ENCODE peak calls at places on chromosomes 7 and 10, in four cellular contexts. L is SK-N-MC, U is T follicular helper cell, R is BJ. X is an unnamed sample.

GRCh38 chr7:34382166-34382893 is 275.7 kb upstream of the NPSR1 start:
- DNase-seq in L (no peak), U (no peak), R (no peak), X (no peak)

GRCh38 chr10:69004821-69005220 is 16.2 kb downstream of the KIFBP start:
- DNase-seq in L (no peak), U (no peak), R (no peak), X (peak; percentile 35)

GRCh38 chr7:140876519-140877248 is 48.0 kb downstream of the BRAF start:
- DNase-seq in L (no peak), U (no peak), R (peak; percentile 24), X (peak; percentile 25)

GRCh38 chr7:44085549-44085948 is 3.2 kb upstream of the POLM start:
- DNase-seq in L (no peak), U (no peak), R (no peak), X (no peak)

GRCh38 chr7:120054376-120055100 is 218.4 kb upstream of the KCND2 start:
- DNase-seq in L (no peak), U (no peak), R (no peak), X (no peak)

GRCh38 chr7:115613836-115614235 is 416.7 kb downstream of the TFEC start:
- DNase-seq in L (no peak), U (no peak), R (no peak), X (no peak)

GRCh38 chr10:72276013-72276387 is 2.3 kb downstream of the DDIT4 start:
- DNase-seq in L (no peak), U (no peak), R (no peak), X (peak; percentile 50)

GRCh38 chr7:152341039-152341913 is 94.5 kb downstream of the KMT2C start:
- DNase-seq in L (no peak), U (no peak), R (no peak), X (peak; percentile 55)

GRCh38 chr10:113303747-113304146 is 249.1 kb upstream of the HABP2 start:
- DNase-seq in L (no peak), U (no peak), R (no peak), X (no peak)

GRCh38 chr10:56269181-56269580 is 91.9 kb downstream of the ZWINT start:
- DNase-seq in L (no peak), U (no peak), R (no peak), X (no peak)

GRCh38 chr7:27148031-27148775 is 629 bp upstream of the HOXA6 start:
- DNase-seq in L (no peak), U (no peak), R (no peak), X (no peak)

GRCh38 chr10:131159771-131160170 is 151.8 kb downstream of the TCERG1L start:
- DNase-seq in L (no peak), U (no peak), R (no peak), X (no peak)

GRCh38 chr10:118977022-118977599 is 52.4 kb upstream of the NANOS1 start:
- DNase-seq in L (no peak), U (no peak), R (no peak), X (no peak)

GRCh38 chr7:134724606-134725005 is 54.8 kb upstream of the CALD1 start:
- DNase-seq in L (no peak), U (no peak), R (no peak), X (peak; percentile 6)

GRCh38 chr7:30750574-30751256 is 1.2 kb upstream of the INMT start:
- DNase-seq in L (no peak), U (no peak), R (peak; percentile 96), X (no peak)

GRCh38 chr10:89295597-89295996 is 6.2 kb upstream of the IFIT2 start:
- DNase-seq in L (no peak), U (no peak), R (peak; percentile 59), X (no peak)

GRCh38 chr7:117781707-117782106 is 91.5 kb downstream of the CTTNBP2 start:
- DNase-seq in L (no peak), U (no peak), R (no peak), X (no peak)

GRCh38 chr10:114304566-114305421 is 65.7 kb downstream of the VWA2 start:
- DNase-seq in L (no peak), U (peak; percentile 46), R (no peak), X (peak; percentile 79)

GRCh38 chr10:24393206-24393605 is 184.3 kb downstream of the KIAA1217 start:
- DNase-seq in L (peak; percentile 57), U (no peak), R (no peak), X (no peak)

GRCh38 chr7:134908289-134908688 is 78.0 kb upstream of the AGBL3 start:
- DNase-seq in L (no peak), U (no peak), R (peak; percentile 18), X (no peak)

GRCh38 chr10:21278491-21279216 is 246.8 kb downstream of the SKIDA1 start:
- DNase-seq in L (peak; percentile 62), U (peak; percentile 34), R (no peak), X (peak; percentile 85)

GRCh38 chr7:69982197-69982596 is 383.9 kb downstream of the AUTS2 start:
- DNase-seq in L (peak; percentile 18), U (no peak), R (no peak), X (no peak)

GRCh38 chr7:91264083-91264923 is at the start of gene FZD1:
- DNase-seq in L (peak; percentile 86), U (no peak), R (peak; percentile 87), X (peak; percentile 99)

GRCh38 chr10:28120043-28120749 is 121.3 kb upstream of the ODAD2 start:
- DNase-seq in L (peak; percentile 3), U (no peak), R (no peak), X (no peak)

GRCh38 chr7:35726654-35727053 is 31.7 kb upstream of the HERPUD2 start:
- DNase-seq in L (no peak), U (no peak), R (no peak), X (no peak)

GRCh38 chr7:155869784-155870076 is 57.5 kb upstream of the SHH start:
- DNase-seq in L (no peak), U (no peak), R (no peak), X (no peak)

GRCh38 chr7:91164531-91164930 is 99.7 kb upstream of the FZD1 start:
- DNase-seq in L (no peak), U (no peak), R (no peak), X (no peak)

GRCh38 chr7:50312589-50313162 is 8.2 kb downstream of the IKZF1 start:
- DNase-seq in L (no peak), U (no peak), R (no peak), X (no peak)

GRCh38 chr10:4669585-4669984 is 156.4 kb upstream of the AKR1E2 start:
- DNase-seq in L (no peak), U (no peak), R (no peak), X (no peak)

GRCh38 chr10:101690461-101690860 is 4.5 kb downstream of the FBXW4 start:
- DNase-seq in L (no peak), U (no peak), R (no peak), X (no peak)

GRCh38 chr10:22268503-22268902 is 47.7 kb upstream of the COMMD3 start:
- DNase-seq in L (no peak), U (no peak), R (no peak), X (no peak)